ENCODE peak calls at places on chromosome 12, in six cellular contexts. One of them, this sample, is unnamed.

GRCh38 chr12:132003846-132004245 is 54.1 kb downstream of the EP400 start:
- DNase-seq in memory B cell: no peak
- DNase-seq in cardiac muscle cell: peak; percentile 61
- DNase-seq in astrocyte of the cerebellum: peak; percentile 20
- DNase-seq in SJCRH30: no peak
- DNase-seq in tibial artery: no peak
- DNase-seq in this sample: no peak

GRCh38 chr12:2641209-2641608 is 153.6 kb upstream of the FKBP4 start:
- DNase-seq in tibial artery: peak; percentile 22
- DNase-seq in memory B cell: no peak
- DNase-seq in astrocyte of the cerebellum: no peak
- DNase-seq in cardiac muscle cell: peak; percentile 54
- DNase-seq in SJCRH30: peak; percentile 33
- DNase-seq in this sample: no peak

GRCh38 chr12:27334052-27334720 is 1.6 kb downstream of the BMAL2 start:
- DNase-seq in tibial artery: no peak
- DNase-seq in memory B cell: no peak
- DNase-seq in cardiac muscle cell: no peak
- DNase-seq in SJCRH30: no peak
- DNase-seq in astrocyte of the cerebellum: no peak
- DNase-seq in this sample: peak; percentile 9

GRCh38 chr12:65854629-65855028 is 30.3 kb downstream of the HMGA2 start:
- DNase-seq in SJCRH30: no peak
- DNase-seq in astrocyte of the cerebellum: no peak
- DNase-seq in cardiac muscle cell: no peak
- DNase-seq in memory B cell: no peak
- DNase-seq in tibial artery: no peak
- DNase-seq in this sample: no peak

GRCh38 chr12:132397152-132397933 is 68.0 kb upstream of the GALNT9 start:
- DNase-seq in SJCRH30: no peak
- DNase-seq in tibial artery: peak; percentile 9
- DNase-seq in memory B cell: no peak
- DNase-seq in astrocyte of the cerebellum: no peak
- DNase-seq in cardiac muscle cell: no peak
- DNase-seq in this sample: no peak

GRCh38 chr12:6961695-6962284 is 8.7 kb downstream of the PHB2 start:
- DNase-seq in memory B cell: no peak
- DNase-seq in tibial artery: peak; percentile 57
- DNase-seq in SJCRH30: peak; percentile 83
- DNase-seq in cardiac muscle cell: peak; percentile 81
- DNase-seq in astrocyte of the cerebellum: no peak
- DNase-seq in this sample: peak; percentile 33

GRCh38 chr12:96776908-96777307 is 130.1 kb upstream of the NEDD1 start:
- DNase-seq in cardiac muscle cell: no peak
- DNase-seq in tibial artery: no peak
- DNase-seq in memory B cell: no peak
- DNase-seq in astrocyte of the cerebellum: no peak
- DNase-seq in SJCRH30: no peak
- DNase-seq in this sample: no peak

GRCh38 chr12:53770281-53770680 is 18.5 kb upstream of the CISTR start:
- DNase-seq in SJCRH30: no peak
- DNase-seq in cardiac muscle cell: peak; percentile 62
- DNase-seq in tibial artery: no peak
- DNase-seq in memory B cell: no peak
- DNase-seq in astrocyte of the cerebellum: peak; percentile 89
- DNase-seq in this sample: no peak

GRCh38 chr12:122893208-122894151 is 2.4 kb downstream of the VPS37B start:
- DNase-seq in astrocyte of the cerebellum: no peak
- DNase-seq in tibial artery: no peak
- DNase-seq in memory B cell: no peak
- DNase-seq in cardiac muscle cell: no peak
- DNase-seq in SJCRH30: no peak
- DNase-seq in this sample: no peak

GRCh38 chr12:288687-289086 is 26.1 kb upstream of the SLC6A13 start:
- DNase-seq in cardiac muscle cell: peak; percentile 55
- DNase-seq in SJCRH30: no peak
- DNase-seq in astrocyte of the cerebellum: peak; percentile 64
- DNase-seq in memory B cell: no peak
- DNase-seq in tibial artery: no peak
- DNase-seq in this sample: peak; percentile 97

GRCh38 chr12:117966511-117966910 is 2.3 kb downstream of the KSR2 start:
- DNase-seq in cardiac muscle cell: no peak
- DNase-seq in SJCRH30: no peak
- DNase-seq in astrocyte of the cerebellum: no peak
- DNase-seq in memory B cell: no peak
- DNase-seq in tibial artery: no peak
- DNase-seq in this sample: peak; percentile 64

GRCh38 chr12:65561798-65562382 is 262.4 kb upstream of the HMGA2 start:
- DNase-seq in astrocyte of the cerebellum: peak; percentile 34
- DNase-seq in cardiac muscle cell: peak; percentile 78
- DNase-seq in memory B cell: no peak
- DNase-seq in tibial artery: no peak
- DNase-seq in SJCRH30: no peak
- DNase-seq in this sample: no peak

GRCh38 chr12:128976120-128976519 is 122.8 kb downstream of the GLT1D1 start:
- DNase-seq in cardiac muscle cell: no peak
- DNase-seq in tibial artery: no peak
- DNase-seq in memory B cell: no peak
- DNase-seq in astrocyte of the cerebellum: no peak
- DNase-seq in SJCRH30: peak; percentile 40
- DNase-seq in this sample: no peak